ENCODE peak calls at places on chromosomes 4 and X, in four cellular contexts. H is K562, M is HepG2, B is GM12878. L is an unnamed sample.

GRCh38 chr4:13577660-13578059 is 33.4 kb upstream of the NKX3-2 start:
- DNase-seq in H (no peak), M (no peak), B (no peak), L (no peak)

GRCh38 chr4:38979511-38980230 is 52.5 kb downstream of the TMEM156 start:
- DNase-seq in H (no peak), M (no peak), B (no peak), L (no peak)

GRCh38 chr4:38566811-38567398 is 97.1 kb upstream of the KLF3 start:
- DNase-seq in H (no peak), M (no peak), B (no peak), L (no peak)

GRCh38 chr4:99507762-99508161 is 3.1 kb upstream of the C4orf17 start:
- DNase-seq in H (no peak), M (no peak), B (no peak), L (no peak)

GRCh38 chr4:85180533-85180932 is 214.0 kb upstream of the WDFY3 start:
- DNase-seq in H (no peak), M (no peak), B (no peak), L (no peak)

GRCh38 chr4:11050766-11051165 is 366.2 kb upstream of the CLNK start:
- DNase-seq in H (no peak), M (no peak), B (no peak), L (no peak)

GRCh38 chr4:186260504-186261448 is 5.2 kb upstream of the F11 start:
- DNase-seq in H (no peak), M (peak), B (no peak), L (no peak)

GRCh38 chr4:35175894-35176293 is 1068.4 kb downstream of the ARAP2 start:
- DNase-seq in H (no peak), M (no peak), B (no peak), L (no peak)

GRCh38 chr4:95409127-95409526 is 139.6 kb downstream of the UNC5C start:
- DNase-seq in H (no peak), M (peak), B (no peak), L (no peak)

GRCh38 chrX:72125331-72126047 is 6.2 kb downstream of the RTL5 start:
- DNase-seq in H (no peak), M (no peak), B (no peak), L (no peak)

GRCh38 chr4:61938250-61938846 is 738.2 kb downstream of the ADGRL3 start:
- DNase-seq in H (no peak), M (no peak), B (no peak), L (no peak)

GRCh38 chrX:40099046-40099968 is 1.5 kb upstream of the BCOR start:
- DNase-seq in H (no peak), M (no peak), B (peak), L (no peak)

GRCh38 chrX:40097101-40097491 is 662 bp downstream of the BCOR start:
- DNase-seq in H (peak), M (no peak), B (no peak), L (no peak)

GRCh38 chrX:40096395-40097091 is 1.2 kb downstream of the BCOR start:
- DNase-seq in H (no peak), M (no peak), B (no peak), L (no peak)

GRCh38 chrX:40098264-40099045 is 697 bp upstream of the BCOR start:
- DNase-seq in H (no peak), M (no peak), B (no peak), L (peak)

DNA sequence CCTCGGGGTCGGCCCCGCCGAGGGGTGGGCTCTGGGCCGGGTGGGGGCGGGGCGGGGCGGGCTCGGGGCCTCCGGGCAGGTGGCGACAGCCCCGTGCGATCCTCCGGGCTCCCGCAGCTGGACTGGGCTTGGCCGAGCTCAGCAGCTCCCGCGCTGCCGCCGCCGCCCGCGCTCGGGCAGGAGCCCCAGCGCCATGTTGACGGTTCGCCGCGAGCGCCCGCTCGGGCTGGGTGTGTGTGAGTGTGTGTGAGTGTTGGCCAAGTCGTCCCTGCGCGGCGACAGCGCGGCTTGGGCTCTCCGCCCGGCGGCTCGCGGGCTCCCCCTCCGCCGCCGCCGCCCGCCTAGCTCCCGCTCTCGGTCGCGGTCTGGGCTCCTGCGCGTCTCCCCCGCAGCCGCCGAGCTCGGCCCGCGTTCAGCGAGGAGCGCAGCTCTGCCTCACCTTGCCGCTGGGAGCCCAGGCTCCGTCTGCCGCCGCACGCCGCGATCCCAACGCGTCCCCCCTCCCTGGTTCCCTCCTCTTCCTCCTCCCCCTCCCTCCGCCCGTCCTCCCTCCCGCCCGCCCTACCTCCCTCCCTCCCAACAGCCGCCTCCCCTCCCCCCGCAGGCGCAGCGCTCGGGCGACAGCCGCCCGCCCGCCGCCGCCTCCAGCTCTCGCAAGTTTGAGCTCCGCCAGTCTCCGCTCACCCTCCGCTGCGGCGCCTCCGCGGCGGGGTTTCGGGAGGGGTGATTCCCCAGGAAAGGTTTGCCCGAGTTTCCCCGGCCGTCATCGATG is at the start of gene BCOR:
- DNase-seq in H (peak), M (no peak), B (no peak), L (peak)
- TF ChIP-seq TARDBP in H (no peak), M (no peak), B (no peak), L (no peak)

GRCh38 chr4:75107703-75108612 is 175.0 kb downstream of the PARM1 start:
- DNase-seq in H (no peak), M (no peak), B (no peak), L (no peak)
- TF ChIP-seq FOXK2 in H (no peak), M (no peak), B (no peak), L (no peak)

GRCh38 chrX:3963980-3964379 is 250.5 kb upstream of the PRKX start:
- DNase-seq in H (no peak), M (no peak), B (no peak), L (no peak)

GRCh38 chrX:3960952-3961351 is 247.5 kb upstream of the PRKX start:
- DNase-seq in H (no peak), M (no peak), B (no peak), L (no peak)

DNA sequence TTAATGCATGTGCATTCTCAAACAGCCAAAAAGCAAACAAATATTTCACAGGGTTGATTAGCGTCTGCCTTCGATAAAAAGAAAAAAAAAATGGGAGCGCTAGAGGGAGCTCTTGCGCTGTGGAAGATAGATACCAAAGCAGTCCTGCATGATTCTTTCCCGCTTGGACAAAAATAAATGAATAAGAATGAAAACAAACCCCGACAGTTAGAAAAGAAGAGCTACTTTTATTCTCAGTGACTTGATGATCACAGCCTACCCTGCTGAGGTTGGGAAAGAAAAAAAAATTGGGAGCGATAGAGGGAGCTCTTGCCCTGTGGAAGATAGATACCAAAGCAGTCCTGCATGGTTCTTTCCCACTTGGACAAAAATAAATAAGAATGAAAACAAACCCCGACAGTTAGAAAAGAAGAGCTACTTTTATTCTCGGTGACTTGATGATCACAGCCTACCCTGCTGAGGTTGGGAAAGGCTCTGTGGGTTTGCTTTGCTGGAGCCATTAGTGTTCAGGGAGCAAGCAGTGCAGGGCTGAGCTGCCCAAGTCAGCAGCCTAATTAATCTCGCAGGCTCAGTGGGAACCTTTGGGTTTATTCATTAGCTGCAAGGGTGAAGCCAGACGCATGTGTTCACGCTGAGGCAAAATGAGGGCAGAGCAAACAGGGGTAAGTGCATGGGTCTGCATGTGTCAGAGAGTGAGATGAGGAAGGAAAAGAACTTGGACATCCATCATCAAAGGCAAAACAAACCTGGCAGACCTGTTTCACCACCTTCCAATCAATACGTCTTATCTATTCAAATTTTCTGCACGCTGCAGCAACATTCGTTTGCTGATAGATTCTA is 249.3 kb upstream of the PRKX start:
- DNase-seq in H (peak), M (peak), B (no peak), L (peak)
- TF ChIP-seq BHLHE40 in H (no peak), M (no peak), B (no peak), L (no peak)

DNA sequence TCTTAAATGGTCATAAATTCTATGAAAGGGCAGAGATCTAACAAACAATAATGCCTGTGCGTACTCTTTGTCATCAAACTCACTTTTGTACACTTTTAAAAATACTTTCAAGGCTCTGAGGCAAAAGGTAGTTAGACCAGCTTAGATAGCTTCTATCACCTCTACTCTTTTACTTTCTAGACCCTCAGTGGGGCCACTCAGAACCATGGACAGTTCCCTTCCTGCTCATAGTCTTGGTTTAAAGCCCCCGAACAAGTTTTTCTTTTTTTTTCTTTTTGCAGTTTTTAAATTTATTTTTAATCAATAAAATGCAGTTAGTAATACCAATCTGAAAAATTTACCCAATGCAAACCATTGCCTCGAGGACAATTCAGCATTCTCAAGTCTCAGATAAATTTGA is 460.5 kb upstream of the CNKSR2 start:
- DNase-seq in H (no peak), M (no peak), B (no peak), L (no peak)
- TF ChIP-seq TARDBP in H (no peak), M (no peak), B (no peak), L (no peak)

DNA sequence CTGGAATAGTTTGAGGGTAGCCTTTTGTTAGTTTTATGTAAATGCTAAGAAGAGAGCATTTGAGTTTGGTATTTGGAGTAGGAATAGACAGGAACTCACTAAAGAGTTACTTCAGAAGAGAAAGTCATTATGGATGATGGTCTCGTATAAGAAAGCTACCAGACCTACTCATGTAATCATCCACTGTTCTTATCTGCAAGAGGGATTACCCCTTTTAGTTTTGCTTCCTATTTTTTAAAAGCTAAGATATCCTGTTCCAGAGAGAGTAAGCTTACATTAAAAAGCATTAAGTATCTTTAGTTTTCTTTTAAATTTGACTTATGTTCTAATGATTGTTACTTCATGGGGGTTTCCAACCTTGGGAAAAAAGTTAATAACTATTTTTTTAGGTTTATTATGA is 12.5 kb upstream of the ART3 start:
- DNase-seq in H (no peak), M (no peak), B (no peak), L (no peak)
- TF ChIP-seq FOXK2 in H (no peak), M (no peak), B (no peak), L (no peak)

GRCh38 chr4:126957555-126958440 is 675.0 kb upstream of the INTU start:
- DNase-seq in H (no peak), M (no peak), B (no peak), L (no peak)
- TF ChIP-seq BHLHE40 in H (no peak), M (no peak), B (no peak), L (no peak)

GRCh38 chr4:158624889-158625478 is 46.7 kb downstream of the C4orf46 start:
- DNase-seq in H (peak), M (peak), B (peak), L (peak)

GRCh38 chr4:158625544-158625943 is 46.1 kb downstream of the C4orf46 start:
- DNase-seq in H (no peak), M (no peak), B (no peak), L (no peak)

GRCh38 chr4:158636619-158637018 is 35.1 kb downstream of the C4orf46 start:
- DNase-seq in H (no peak), M (no peak), B (no peak), L (no peak)

DNA sequence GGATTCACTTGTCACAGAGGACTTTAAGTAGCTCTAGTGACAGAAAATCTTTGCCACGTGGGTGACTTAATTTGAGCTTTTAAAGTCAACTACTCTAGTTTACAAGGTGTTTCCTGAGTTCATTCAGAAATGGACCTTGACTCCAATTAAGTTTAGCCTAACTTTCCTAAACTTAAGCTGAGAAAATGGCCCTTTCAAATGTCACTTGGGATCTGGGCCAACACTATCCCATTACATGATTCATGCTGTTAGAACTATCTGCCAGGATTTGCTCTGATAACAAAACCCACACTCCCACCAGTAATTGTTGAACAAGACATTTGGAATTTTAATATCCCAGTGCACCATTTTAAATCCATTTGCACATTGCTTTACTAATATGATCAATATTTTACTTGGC is 40.8 kb downstream of the C4orf46 start:
- DNase-seq in H (no peak), M (no peak), B (no peak), L (no peak)
- TF ChIP-seq TARDBP in H (no peak), M (no peak), B (no peak), L (no peak)

GRCh38 chr4:83284161-83285021 is at the start of gene COQ2:
- DNase-seq in H (peak), M (peak), B (no peak), L (peak)

GRCh38 chr4:83281326-83281725 is 3.3 kb downstream of the COQ2 start:
- DNase-seq in H (no peak), M (no peak), B (no peak), L (no peak)

GRCh38 chr4:83282049-83282535 is 2.5 kb downstream of the COQ2 start:
- DNase-seq in H (peak), M (peak), B (no peak), L (peak)

GRCh38 chr4:83285022-83285387 is 407 bp upstream of the COQ2 start:
- DNase-seq in H (peak), M (no peak), B (no peak), L (no peak)
- TF ChIP-seq FOXK2 in H (peak), M (no peak), B (no peak), L (no peak)